ENCODE peak calls at places on chromosomes 6 and 20, in seven cellular contexts. Q is CD4-positive, alpha-beta T cell; U is left lung; J is left ventricle myocardium inferior; L is DND-41; C is A549; H is omental fat pad. Z is an unnamed sample.

GRCh38 chr6:81487489-81487888 is 265.0 kb downstream of the TENT5A start:
- DNase-seq in H (no peak), Q (no peak), J (peak; percentile 40), U (no peak), C (no peak), L (no peak), Z (peak; percentile 68)

GRCh38 chr6:129672883-129673631 is 36.9 kb downstream of the ARHGAP18 start:
- DNase-seq in J (no peak), C (no peak), U (no peak), Q (no peak), L (peak; percentile 35), H (no peak), Z (no peak)

GRCh38 chr6:158560787-158561246 is 926 bp downstream of the TMEM181 start:
- DNase-seq in J (no peak), H (no peak), U (peak; percentile 82), L (peak; percentile 45), Q (no peak), C (no peak), Z (no peak)

GRCh38 chr6:127102299-127102698 is 16.2 kb upstream of the RSPO3 start:
- DNase-seq in U (no peak), C (peak; percentile 50), J (no peak), Q (no peak), L (no peak), H (no peak), Z (no peak)

GRCh38 chr6:37643851-37644672 is 53.6 kb downstream of the MDGA1 start:
- DNase-seq in H (no peak), J (no peak), L (peak; percentile 75), Q (peak; percentile 56), C (no peak), U (no peak), Z (no peak)

GRCh38 chr20:45792513-45793118 is 862 bp downstream of the DNTTIP1 start:
- DNase-seq in L (no peak), J (no peak), U (no peak), Q (no peak), H (no peak), C (no peak), Z (no peak)

GRCh38 chr6:2695464-2696095 is 55.1 kb downstream of the MYLK4 start:
- DNase-seq in J (no peak), L (no peak), C (no peak), Q (no peak), H (no peak), U (no peak), Z (no peak)

GRCh38 chr6:54574671-54575070 is 266.4 kb downstream of the TINAG start:
- DNase-seq in C (no peak), Q (no peak), L (no peak), H (no peak), J (no peak), U (no peak), Z (no peak)

GRCh38 chr20:51011479-51011878 is 11.4 kb downstream of the KCNG1 start:
- DNase-seq in C (no peak), J (no peak), Q (no peak), U (no peak), H (no peak), L (no peak), Z (no peak)

GRCh38 chr6:105120570-105120969 is 59.2 kb downstream of the POPDC3 start:
- DNase-seq in Q (no peak), U (no peak), L (no peak), H (no peak), C (no peak), J (no peak), Z (no peak)

GRCh38 chr20:17849901-17850673 is 118.5 kb downstream of the SNX5 start:
- DNase-seq in J (peak; percentile 76), C (peak; percentile 36), Q (no peak), L (no peak), H (no peak), U (no peak), Z (peak; percentile 97)

GRCh38 chr20:23152308-23152892 is 66.3 kb upstream of the CD93 start:
- DNase-seq in C (no peak), J (peak; percentile 83), U (peak; percentile 73), Q (no peak), L (peak; percentile 55), H (no peak), Z (peak; percentile 98)

GRCh38 chr6:52993461-52993860 is 1.6 kb downstream of the GSTA4 start:
- DNase-seq in C (no peak), J (no peak), H (no peak), L (no peak), Q (no peak), U (no peak), Z (no peak)

GRCh38 chr6:32244946-32245398 is 21.1 kb upstream of the NOTCH4 start:
- DNase-seq in U (peak; percentile 90), J (peak; percentile 84), C (peak; percentile 85), H (peak; percentile 66), Q (peak; percentile 66), L (peak; percentile 75), Z (peak; percentile 89)

GRCh38 chr20:6866741-6867140 is 99.3 kb downstream of the BMP2 start:
- DNase-seq in J (no peak), L (no peak), Q (no peak), C (no peak), H (no peak), U (no peak), Z (no peak)

GRCh38 chr20:44728835-44729342 is 13.7 kb downstream of the CCN5 start:
- DNase-seq in L (no peak), Q (no peak), H (no peak), C (peak; percentile 97), J (peak; percentile 64), U (peak; percentile 87), Z (peak; percentile 68)

GRCh38 chr6:109382576-109383437 is 540 bp upstream of the CD164 start:
- DNase-seq in U (peak; percentile 96), C (peak; percentile 84), H (peak; percentile 78), L (peak; percentile 94), J (peak; percentile 94), Q (peak; percentile 88), Z (peak; percentile 96)

GRCh38 chr6:28490191-28490890 is 25.3 kb downstream of the GPX6 start:
- DNase-seq in H (no peak), U (no peak), Q (no peak), J (no peak), C (no peak), L (no peak), Z (no peak)

GRCh38 chr6:79711167-79711566 is 80.0 kb downstream of the SH3BGRL2 start:
- DNase-seq in J (no peak), U (no peak), C (no peak), Q (no peak), L (no peak), H (no peak), Z (no peak)

GRCh38 chr6:79712144-79712543 is 81.0 kb downstream of the SH3BGRL2 start:
- DNase-seq in U (no peak), C (no peak), Q (no peak), H (no peak), J (no peak), L (no peak), Z (no peak)

GRCh38 chr6:79712616-79713015 is 81.5 kb downstream of the SH3BGRL2 start:
- DNase-seq in L (no peak), J (no peak), U (no peak), Q (no peak), H (no peak), C (no peak), Z (no peak)

GRCh38 chr6:79710127-79710526 is 79.0 kb downstream of the SH3BGRL2 start:
- DNase-seq in J (no peak), H (no peak), C (no peak), U (peak; percentile 54), Q (no peak), L (no peak), Z (no peak)

DNA sequence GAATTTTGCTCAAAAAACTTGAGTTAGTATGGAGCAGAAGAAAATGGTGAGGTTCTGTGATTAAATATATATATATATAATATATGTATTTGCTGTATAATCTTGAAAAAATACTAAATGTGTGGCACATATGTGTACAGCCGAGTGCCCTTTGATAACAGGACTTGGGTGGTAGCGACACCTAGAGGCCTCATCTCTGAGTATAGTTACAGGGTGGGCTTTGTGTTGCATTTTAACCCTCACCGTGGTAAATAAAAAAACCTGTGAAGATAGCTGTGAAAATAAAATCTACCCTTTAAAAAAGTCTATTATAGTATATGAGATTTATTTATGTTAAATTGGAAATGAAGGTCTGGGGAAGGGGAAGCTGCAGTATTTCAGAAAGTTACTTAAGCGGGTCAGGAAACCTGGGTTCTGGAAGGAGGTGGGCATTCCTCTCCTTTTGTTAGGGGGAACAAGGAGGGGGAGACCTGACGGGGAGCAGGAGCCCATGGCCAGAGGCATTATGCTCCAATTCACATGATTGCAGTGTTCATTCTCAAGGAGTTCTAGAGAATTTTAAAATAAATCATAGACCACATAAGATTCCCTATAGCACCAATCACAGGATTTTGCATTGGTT is 82.7 kb downstream of the SH3BGRL2 start:
- DNase-seq in J (peak; percentile 16), L (peak; percentile 38), Q (peak; percentile 40), U (no peak), H (peak; percentile 26), C (peak; percentile 1), Z (no peak)
- TF ChIP-seq CTCF in J (peak; percentile 79), L (peak; percentile 57), Q (peak; percentile 79), U (peak; percentile 47), H (no peak), C (peak; percentile 63), Z (no peak)

GRCh38 chr6:122472022-122472340 is 374 bp upstream of the SERINC1 start:
- DNase-seq in Q (no peak), H (no peak), C (no peak), U (no peak), L (no peak), J (no peak), Z (no peak)

GRCh38 chr6:122471107-122472021 is at the start of gene SERINC1:
- DNase-seq in L (peak; percentile 92), J (peak; percentile 96), C (peak; percentile 67), U (peak; percentile 97), H (peak; percentile 72), Q (peak; percentile 90), Z (peak; percentile 97)

GRCh38 chr6:122476131-122476530 is 4.5 kb upstream of the SERINC1 start:
- DNase-seq in L (no peak), J (no peak), U (no peak), C (peak; percentile 33), Q (no peak), H (no peak), Z (no peak)
- TF ChIP-seq CTCF in L (peak; percentile 55), J (peak; percentile 53), U (peak; percentile 24), C (peak; percentile 47), Q (peak; percentile 66), H (no peak), Z (no peak)

DNA sequence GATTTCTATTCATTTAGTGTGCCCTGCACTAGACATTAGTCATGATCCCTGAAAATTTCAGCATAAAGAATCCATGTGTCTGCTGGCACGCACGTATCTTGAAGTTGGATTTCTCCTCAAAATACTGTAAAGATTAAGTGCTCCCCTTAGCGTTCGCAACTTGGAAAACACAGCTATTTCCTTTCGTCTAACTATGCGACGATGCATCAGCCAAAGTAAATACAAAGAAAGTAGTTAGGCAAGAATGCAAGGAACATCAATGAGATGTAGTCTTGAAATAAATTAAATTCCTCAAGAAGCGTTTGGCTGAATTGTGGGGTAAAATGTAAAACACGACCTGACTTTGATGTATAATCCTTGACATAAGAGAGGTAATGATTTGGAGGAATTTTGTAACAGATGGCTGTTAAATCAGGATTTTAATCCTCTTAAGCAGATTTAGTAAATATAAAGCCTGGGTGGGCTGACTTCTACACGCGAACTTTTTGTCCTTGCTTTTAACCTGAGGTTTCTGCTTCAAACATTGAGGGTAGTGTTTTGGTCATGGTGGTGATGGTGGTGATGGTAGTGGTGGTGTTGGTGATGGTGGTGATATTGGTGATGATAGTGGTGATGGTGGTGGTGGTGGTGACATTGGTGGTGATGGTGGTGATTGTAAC is 88.2 kb downstream of the FOXF2 start:
- DNase-seq in C (peak; percentile 18), U (no peak), H (no peak), J (no peak), Q (no peak), L (no peak), Z (no peak)
- TF ChIP-seq CTCF in C (peak; percentile 38), U (no peak), H (no peak), J (no peak), Q (no peak), L (no peak), Z (no peak)

GRCh38 chr20:32240220-32240619 is 32.5 kb downstream of the POFUT1 start:
- DNase-seq in C (no peak), L (no peak), Q (no peak), J (no peak), H (no peak), U (no peak), Z (no peak)
- TF ChIP-seq CTCF in C (no peak), L (peak; percentile 47), Q (no peak), J (no peak), H (no peak), U (no peak), Z (no peak)